ENCODE peak calls at places on chromosomes 5 and 9, in seven cellular contexts. U is neural progenitor cell, D is upper lobe of right lung, T is left ventricle myocardium inferior, H is A549, I is spleen, N is heart right ventricle. R is an unnamed sample.

GRCh38 chr5:160235731-160236130 is 6.4 kb downstream of the FABP6 start:
- DNase-seq in N (no peak), I (no peak), U (no peak), T (no peak), D (no peak), H (no peak), R (no peak)

GRCh38 chr9:98808411-98808815 is 943 bp downstream of the GALNT12 start:
- DNase-seq in U (no peak), I (no peak), T (no peak), D (peak; percentile 93), H (no peak), N (no peak), R (no peak)

GRCh38 chr9:127139071-127139731 is 16.8 kb upstream of the ANGPTL2 start:
- DNase-seq in T (no peak), I (no peak), U (no peak), D (peak; percentile 46), N (no peak), H (no peak), R (no peak)

GRCh38 chr5:136020001-136020382 is 8.8 kb upstream of the TGFBI start:
- DNase-seq in D (no peak), I (no peak), H (no peak), U (no peak), N (no peak), T (no peak), R (no peak)

GRCh38 chr5:95761771-95762680 is 30.9 kb downstream of the RHOBTB3 start:
- DNase-seq in H (no peak), U (no peak), D (no peak), T (no peak), N (no peak), I (no peak), R (no peak)

GRCh38 chr5:154972476-154973080 is 31.7 kb downstream of the MRPL22 start:
- DNase-seq in T (no peak), H (peak; percentile 44), D (no peak), I (no peak), U (peak; percentile 36), N (peak; percentile 24), R (peak; percentile 66)

GRCh38 chr5:133902521-133903118 is 65.8 kb downstream of the C5orf15 start:
- DNase-seq in T (no peak), N (no peak), H (no peak), I (no peak), U (no peak), D (no peak), R (peak; percentile 19)

GRCh38 chr5:156376751-156377150 is 49.8 kb downstream of the SGCD start:
- DNase-seq in I (no peak), U (no peak), T (no peak), H (no peak), N (no peak), D (no peak), R (no peak)

GRCh38 chr9:99432075-99432474 is 210.0 kb downstream of the SEC61B start:
- DNase-seq in T (no peak), D (no peak), N (no peak), U (no peak), H (no peak), I (no peak), R (no peak)

GRCh38 chr5:176673651-176674583 is 26.6 kb downstream of the TSPAN17 start:
- DNase-seq in T (no peak), N (no peak), D (no peak), U (no peak), H (no peak), I (peak; percentile 59), R (no peak)

GRCh38 chr9:83937861-83938455 is 16.7 kb upstream of the KIF27 start:
- DNase-seq in I (no peak), D (no peak), N (peak; percentile 13), T (no peak), U (peak; percentile 80), H (peak; percentile 56), R (peak; percentile 76)

GRCh38 chr5:168532471-168532870 is 3.4 kb downstream of the FBLL1 start:
- DNase-seq in N (no peak), I (no peak), D (no peak), U (peak; percentile 12), T (no peak), H (no peak), R (no peak)

GRCh38 chr5:98349251-98349989 is 424.0 kb upstream of the RGMB start:
- DNase-seq in N (no peak), H (no peak), U (peak; percentile 22), D (no peak), I (no peak), T (no peak), R (peak; percentile 34)

GRCh38 chr5:73426034-73426433 is 22.5 kb downstream of the FOXD1 start:
- DNase-seq in I (no peak), H (no peak), U (no peak), N (no peak), T (no peak), D (no peak), R (no peak)

GRCh38 chr5:157449011-157449723 is 10.8 kb upstream of the NIPAL4 start:
- DNase-seq in H (no peak), T (peak; percentile 83), I (no peak), U (no peak), N (peak; percentile 59), D (no peak), R (peak; percentile 50)

GRCh38 chr9:81633952-81634421 is 55.4 kb downstream of the TLE1 start:
- DNase-seq in H (no peak), I (no peak), U (peak; percentile 13), D (no peak), N (no peak), T (no peak), R (no peak)

GRCh38 chr5:172958268-172959046 is 767 bp upstream of the RPL26L1 start:
- DNase-seq in N (peak; percentile 48), D (peak; percentile 88), I (peak; percentile 92), T (peak; percentile 64), H (peak; percentile 66), U (peak; percentile 87), R (peak; percentile 74)

GRCh38 chr9:124658165-124659017 is 112.7 kb downstream of the NR6A1 start:
- DNase-seq in U (peak; percentile 87), H (peak; percentile 95), D (peak; percentile 74), T (peak; percentile 63), N (peak; percentile 85), I (peak; percentile 74), R (peak; percentile 87)

GRCh38 chr5:173623296-173623771 is 6.9 kb upstream of the BOD1 start:
- DNase-seq in H (no peak), N (no peak), I (no peak), T (no peak), D (no peak), U (no peak), R (no peak)

GRCh38 chr9:86488794-86489193 is 134.6 kb upstream of the TUT7 start:
- DNase-seq in H (no peak), I (no peak), D (no peak), N (no peak), T (no peak), U (peak; percentile 34), R (peak; percentile 43)

GRCh38 chr9:13555516-13555915 is 276.0 kb upstream of the MPDZ start:
- DNase-seq in N (no peak), T (no peak), I (no peak), U (no peak), D (no peak), H (no peak), R (no peak)

GRCh38 chr5:33049845-33050244 is 338.7 kb downstream of the NPR3 start:
- DNase-seq in U (no peak), N (no peak), H (peak; percentile 60), D (no peak), T (no peak), I (no peak), R (no peak)

GRCh38 chr5:142246263-142246662 is 78.6 kb downstream of the SPRY4 start:
- DNase-seq in N (no peak), H (no peak), U (no peak), I (no peak), D (no peak), T (no peak), R (peak; percentile 86)

GRCh38 chr5:37043693-37044092 is 167.1 kb downstream of the NIPBL start:
- DNase-seq in T (no peak), H (no peak), D (no peak), U (no peak), I (no peak), N (no peak), R (peak; percentile 17)

GRCh38 chr9:108434036-108434435 is 421.8 kb downstream of the ACTL7B start:
- DNase-seq in H (no peak), D (no peak), I (no peak), N (no peak), T (no peak), U (no peak), R (no peak)

GRCh38 chr5:88881566-88881965 is 1.4 kb downstream of the MEF2C start:
- DNase-seq in D (no peak), I (no peak), T (no peak), N (peak; percentile 46), U (no peak), H (no peak), R (peak; percentile 32)

GRCh38 chr5:116442095-116442534 is 132.5 kb downstream of the SEMA6A start:
- DNase-seq in T (peak; percentile 46), U (no peak), H (no peak), D (no peak), I (no peak), N (peak; percentile 18), R (no peak)

GRCh38 chr5:54608423-54609085 is 91.0 kb downstream of the SNX18 start:
- DNase-seq in D (no peak), U (no peak), N (no peak), T (no peak), I (no peak), H (no peak), R (no peak)

DNA sequence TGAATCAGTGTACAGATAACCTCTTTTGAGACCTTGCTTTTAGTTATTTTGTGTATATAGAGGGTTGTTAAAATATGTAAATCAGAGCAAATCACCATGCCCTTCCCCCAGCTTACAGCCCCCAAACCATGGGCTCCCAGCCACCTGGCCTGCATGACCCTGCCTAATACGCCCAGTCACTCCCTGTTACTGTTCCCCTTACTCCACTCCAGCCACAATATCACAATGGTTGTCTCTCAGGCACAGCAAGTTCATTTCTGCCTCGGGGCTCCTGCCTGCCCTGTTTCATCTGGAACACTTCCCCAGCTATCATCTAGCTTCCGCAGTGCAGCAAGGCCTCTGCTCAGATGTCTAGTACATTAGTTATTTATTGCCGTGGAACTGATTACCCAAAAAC is 5.0 kb upstream of the CARD19 start:
- DNase-seq in N (no peak), T (no peak), I (peak; percentile 23), U (no peak), D (peak; percentile 13), H (no peak), R (no peak)
- H3K27ac ChIP-seq in N (no peak overlapping the region), T (no peak overlapping the region), I (no peak overlapping the region), U (no peak overlapping the region), D (no peak overlapping the region), H (peak overlapping the region; percentile 42), R (no peak overlapping the region)

GRCh38 chr9:33143241-33143642 is 23.9 kb downstream of the B4GALT1 start:
- DNase-seq in H (no peak), N (no peak), T (no peak), I (no peak), U (no peak), D (peak; percentile 66), R (peak; percentile 62)
- H3K4me1 ChIP-seq in H (peaks cover 98% of the 10 kb centered on the region), N (peaks cover 98% of the 10 kb centered on the region), T (peaks cover 100% of the 10 kb centered on the region), I (peaks cover 100% of the 10 kb centered on the region), U (no peaks in the 10 kb centered on the region), D (peaks cover 95% of the 10 kb centered on the region), R (peaks cover 25% of the 10 kb centered on the region)

GRCh38 chr5:1125030-1125357 is 13.1 kb upstream of the SLC12A7 start:
- DNase-seq in I (no peak), D (no peak), T (peak; percentile 84), U (no peak), N (peak; percentile 87), H (no peak), R (peak; percentile 64)
- H3K27ac ChIP-seq in I (no peak overlapping the region), D (no peak overlapping the region), T (peak overlapping the region; percentile 92), U (no peak overlapping the region), N (peak overlapping the region; percentile 82), H (no peak overlapping the region), R (peak overlapping the region; percentile 42)

GRCh38 chr5:68282001-68282400 is 66.4 kb downstream of the PIK3R1 start:
- DNase-seq in T (no peak), D (no peak), N (no peak), I (no peak), H (no peak), U (no peak), R (no peak)
- H3K4me1 ChIP-seq in T (peaks cover 54% of the 10 kb centered on the region), D (peaks cover 40% of the 10 kb centered on the region), N (peaks cover 24% of the 10 kb centered on the region), I (peaks cover 82% of the 10 kb centered on the region), H (peaks cover 22% of the 10 kb centered on the region), U (peaks cover 9% of the 10 kb centered on the region), R (peaks cover 7% of the 10 kb centered on the region)